ENCODE peak calls at places on chromosomes 12 and 14, in ten cellular contexts. U is BJ, D is sigmoid colon, X is IMR-90, L is colonic mucosa, N is foreskin fibroblast, Y is AG04450, J is uterus, O is suprapubic skin, Z is lower leg skin. I is an unnamed sample.

GRCh38 chr12:14993117-14993516 is 20.3 kb downstream of the PDE6H start:
- DNase-seq in U (no peak), D (no peak), X (peak), L (no peak), N (no peak), Y (no peak), J (no peak), O (no peak), Z (no peak), I (no peak)

GRCh38 chr12:121227294-121227693 is 17.4 kb downstream of the P2RX4 start:
- DNase-seq in U (no peak), D (no peak), X (no peak), L (peak), N (no peak), Y (no peak), J (no peak), O (no peak), Z (no peak), I (no peak)

GRCh38 chr12:11688831-11689230 is 39.4 kb downstream of the ETV6 start:
- DNase-seq in U (no peak), D (no peak), X (peak), L (no peak), N (no peak), Y (no peak), J (no peak), O (no peak), Z (peak), I (peak)

GRCh38 chr14:57066887-57067513 is 201.7 kb downstream of the EXOC5 start:
- DNase-seq in U (no peak), D (no peak), X (peak), L (peak), N (no peak), Y (no peak), J (no peak), O (no peak), Z (no peak), I (no peak)

GRCh38 chr12:32988982-32989381 is 92.4 kb upstream of the PKP2 start:
- DNase-seq in U (no peak), D (no peak), X (no peak), L (no peak), N (no peak), Y (no peak), J (no peak), O (no peak), Z (no peak), I (no peak)

GRCh38 chr14:61380984-61381383 is 59.6 kb downstream of the PRKCH start:
- DNase-seq in U (no peak), D (no peak), X (no peak), L (no peak), N (no peak), Y (no peak), J (no peak), O (no peak), Z (no peak), I (no peak)

GRCh38 chr12:71460850-71461609 is 21.4 kb downstream of the LGR5 start:
- DNase-seq in U (no peak), D (no peak), X (no peak), L (no peak), N (no peak), Y (no peak), J (no peak), O (no peak), Z (no peak), I (no peak)

GRCh38 chr14:51643137-51643536 is 8.6 kb upstream of the FRMD6 start:
- DNase-seq in U (peak), D (no peak), X (peak), L (no peak), N (peak), Y (no peak), J (no peak), O (no peak), Z (no peak), I (peak)

GRCh38 chr12:76158518-76159321 is 74.2 kb upstream of the NAP1L1 start:
- DNase-seq in U (peak), D (peak), X (peak), L (peak), N (peak), Y (peak), J (no peak), O (no peak), Z (peak), I (peak)

GRCh38 chr14:64213079-64213478 is 81.1 kb downstream of the ESR2 start:
- DNase-seq in U (no peak), D (no peak), X (peak), L (no peak), N (no peak), Y (no peak), J (no peak), O (no peak), Z (no peak), I (no peak)

GRCh38 chr12:127599441-127599840 is 667.5 kb upstream of the TMEM132C start:
- DNase-seq in U (no peak), D (no peak), X (no peak), L (no peak), N (no peak), Y (no peak), J (no peak), O (no peak), Z (no peak), I (no peak)

GRCh38 chr14:63362305-63362914 is 43.7 kb upstream of the GPHB5 start:
- DNase-seq in U (no peak), D (no peak), X (no peak), L (peak), N (no peak), Y (no peak), J (no peak), O (no peak), Z (no peak), I (no peak)

GRCh38 chr14:54730156-54730961 is 163.4 kb downstream of the SAMD4A start:
- DNase-seq in U (peak), D (no peak), X (peak), L (no peak), N (peak), Y (no peak), J (peak), O (no peak), Z (no peak), I (peak)

GRCh38 chr14:44798386-44799242 is 163.1 kb downstream of the KLHL28 start:
- DNase-seq in U (no peak), D (no peak), X (no peak), L (no peak), N (no peak), Y (no peak), J (no peak), O (no peak), Z (no peak), I (no peak)

GRCh38 chr12:79546461-79547043 is 144.2 kb downstream of the PAWR start:
- DNase-seq in U (peak), D (no peak), X (no peak), L (no peak), N (no peak), Y (no peak), J (no peak), O (no peak), Z (no peak), I (no peak)

DNA sequence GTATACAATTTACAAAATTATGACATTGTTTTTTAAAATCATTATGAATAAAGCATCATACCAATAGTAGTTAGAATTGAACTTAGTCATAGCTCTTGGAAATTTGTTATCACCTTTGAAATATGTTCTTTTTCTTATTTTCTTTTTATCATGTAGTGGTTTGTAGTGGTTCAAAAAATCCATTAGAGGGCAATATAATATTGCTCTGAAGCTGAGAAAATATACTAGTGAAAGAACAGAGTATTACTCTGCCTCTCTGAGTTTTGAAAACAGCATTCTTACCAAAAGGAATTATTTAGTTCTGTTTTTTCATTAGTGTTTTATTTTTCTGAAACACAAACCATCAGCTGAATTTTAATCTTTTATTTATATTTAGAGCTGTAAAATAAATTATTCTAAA is 76.2 kb downstream of the PDZRN4 start:
- DNase-seq in U (no peak), D (no peak), X (no peak), L (no peak), N (no peak), Y (no peak), J (no peak), O (no peak), Z (no peak), I (no peak)
- TF ChIP-seq CTCF in U (peak), D (peak), X (peak), L (no peak), N (peak), Y (peak), J (no peak), O (no peak), Z (no peak), I (no peak)

GRCh38 chr12:53222170-53223005 is 9.6 kb downstream of the RARG start:
- DNase-seq in U (no peak), D (no peak), X (no peak), L (no peak), N (no peak), Y (no peak), J (no peak), O (no peak), Z (no peak), I (no peak)
- H3K4me3 ChIP-seq in U (peak), D (peak), X (peak), L (peak), N (peak), Y (peak), J (peak), O (peak), Z (no peak), I (peak)

GRCh38 chr12:123282111-123282510 is 10.5 kb upstream of the CDK2AP1 start:
- DNase-seq in U (no peak), D (no peak), X (no peak), L (no peak), N (no peak), Y (no peak), J (no peak), O (peak), Z (no peak), I (no peak)
- TF ChIP-seq CTCF in U (no peak), D (no peak), X (no peak), L (no peak), N (no peak), Y (no peak), J (no peak), O (no peak), Z (no peak), I (no peak)

GRCh38 chr12:25248732-25249131 is 2.0 kb downstream of the KRAS start:
- DNase-seq in U (no peak), D (no peak), X (no peak), L (no peak), N (no peak), Y (no peak), J (no peak), O (no peak), Z (no peak), I (no peak)
- H3K4me3 ChIP-seq in U (no peak), D (no peak), X (no peak), L (no peak), N (no peak), Y (no peak), J (no peak), O (no peak), Z (no peak), I (no peak)

GRCh38 chr14:105978618-105979295 is 452.4 kb downstream of the TMEM121 start:
- DNase-seq in U (no peak), D (no peak), X (no peak), L (no peak), N (no peak), Y (no peak), J (no peak), O (no peak), Z (peak), I (no peak)

GRCh38 chr14:105979446-105979845 is 453.1 kb downstream of the TMEM121 start:
- DNase-seq in U (no peak), D (no peak), X (no peak), L (no peak), N (no peak), Y (no peak), J (no peak), O (no peak), Z (no peak), I (no peak)

GRCh38 chr14:105980224-105980623 is 453.8 kb downstream of the TMEM121 start:
- DNase-seq in U (no peak), D (no peak), X (no peak), L (no peak), N (no peak), Y (no peak), J (no peak), O (no peak), Z (peak), I (no peak)

GRCh38 chr14:105986896-105987284 is 460.5 kb downstream of the TMEM121 start:
- DNase-seq in U (no peak), D (no peak), X (no peak), L (no peak), N (no peak), Y (no peak), J (no peak), O (no peak), Z (no peak), I (no peak)

DNA sequence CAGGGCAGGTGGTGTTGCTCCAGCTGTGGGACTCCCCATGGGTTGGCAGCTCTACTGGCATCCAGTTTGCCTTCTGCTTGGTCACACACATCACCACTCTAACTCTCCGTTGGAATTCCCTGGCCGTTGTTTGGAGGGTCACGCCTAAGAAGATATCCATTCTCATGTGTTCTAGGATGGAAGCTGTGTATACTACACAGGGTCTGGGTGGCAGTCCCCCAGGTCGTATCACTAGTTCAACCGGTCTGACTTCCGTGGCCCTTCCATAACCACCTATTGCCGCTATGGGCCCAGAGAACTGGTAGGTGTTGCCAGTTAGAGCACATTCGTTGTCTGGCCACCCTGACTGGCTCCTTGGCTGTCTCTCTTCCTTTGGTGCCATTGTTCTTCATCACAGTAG is 456.3 kb downstream of the TMEM121 start:
- DNase-seq in U (no peak), D (no peak), X (no peak), L (no peak), N (no peak), Y (no peak), J (no peak), O (no peak), Z (peak), I (no peak)
- TF ChIP-seq CTCF in U (no peak), D (no peak), X (no peak), L (no peak), N (no peak), Y (no peak), J (no peak), O (no peak), Z (no peak), I (no peak)

DNA sequence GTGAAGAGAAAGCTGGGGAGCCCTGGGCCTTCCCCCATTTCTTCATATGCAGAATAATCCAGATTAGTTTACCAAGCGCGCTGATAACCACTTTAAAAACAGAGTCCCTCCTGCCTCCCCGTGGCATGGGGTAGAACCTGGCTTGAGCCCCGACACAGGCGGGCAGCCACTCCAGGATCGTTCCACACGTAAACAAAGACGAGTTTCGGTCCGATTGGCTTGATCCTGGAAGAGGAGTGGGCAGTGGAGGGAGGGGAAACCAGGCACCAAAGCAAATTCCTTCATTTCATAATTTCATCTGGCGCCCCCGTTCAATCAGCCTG is 909 bp upstream of the GPRC5A start:
- DNase-seq in U (no peak), D (no peak), X (peak), L (peak), N (no peak), Y (no peak), J (peak), O (no peak), Z (no peak), I (no peak)
- H3K4me3 ChIP-seq in U (peak), D (peak), X (peak), L (peak), N (peak), Y (peak), J (peak), O (peak), Z (no peak), I (peak)

GRCh38 chr14:75294649-75295033 is 16.0 kb downstream of the FOS start:
- DNase-seq in U (no peak), D (peak), X (no peak), L (no peak), N (no peak), Y (no peak), J (no peak), O (no peak), Z (no peak), I (no peak)
- TF ChIP-seq CTCF in U (peak), D (no peak), X (peak), L (no peak), N (peak), Y (peak), J (no peak), O (no peak), Z (no peak), I (peak)

GRCh38 chr12:52078276-52078675 is 1.2 kb upstream of the SMIM41 start:
- DNase-seq in U (no peak), D (no peak), X (no peak), L (no peak), N (no peak), Y (no peak), J (no peak), O (no peak), Z (no peak), I (no peak)

GRCh38 chr12:52082026-52082667 is 2.6 kb downstream of the SMIM41 start:
- DNase-seq in U (no peak), D (peak), X (peak), L (no peak), N (peak), Y (no peak), J (peak), O (no peak), Z (no peak), I (no peak)

GRCh38 chr12:52080403-52081201 is 1.1 kb downstream of the SMIM41 start:
- DNase-seq in U (no peak), D (peak), X (no peak), L (no peak), N (no peak), Y (no peak), J (no peak), O (no peak), Z (no peak), I (no peak)

GRCh38 chr12:52081263-52081733 is 1.8 kb downstream of the SMIM41 start:
- DNase-seq in U (no peak), D (peak), X (no peak), L (no peak), N (no peak), Y (no peak), J (no peak), O (no peak), Z (no peak), I (no peak)

DNA sequence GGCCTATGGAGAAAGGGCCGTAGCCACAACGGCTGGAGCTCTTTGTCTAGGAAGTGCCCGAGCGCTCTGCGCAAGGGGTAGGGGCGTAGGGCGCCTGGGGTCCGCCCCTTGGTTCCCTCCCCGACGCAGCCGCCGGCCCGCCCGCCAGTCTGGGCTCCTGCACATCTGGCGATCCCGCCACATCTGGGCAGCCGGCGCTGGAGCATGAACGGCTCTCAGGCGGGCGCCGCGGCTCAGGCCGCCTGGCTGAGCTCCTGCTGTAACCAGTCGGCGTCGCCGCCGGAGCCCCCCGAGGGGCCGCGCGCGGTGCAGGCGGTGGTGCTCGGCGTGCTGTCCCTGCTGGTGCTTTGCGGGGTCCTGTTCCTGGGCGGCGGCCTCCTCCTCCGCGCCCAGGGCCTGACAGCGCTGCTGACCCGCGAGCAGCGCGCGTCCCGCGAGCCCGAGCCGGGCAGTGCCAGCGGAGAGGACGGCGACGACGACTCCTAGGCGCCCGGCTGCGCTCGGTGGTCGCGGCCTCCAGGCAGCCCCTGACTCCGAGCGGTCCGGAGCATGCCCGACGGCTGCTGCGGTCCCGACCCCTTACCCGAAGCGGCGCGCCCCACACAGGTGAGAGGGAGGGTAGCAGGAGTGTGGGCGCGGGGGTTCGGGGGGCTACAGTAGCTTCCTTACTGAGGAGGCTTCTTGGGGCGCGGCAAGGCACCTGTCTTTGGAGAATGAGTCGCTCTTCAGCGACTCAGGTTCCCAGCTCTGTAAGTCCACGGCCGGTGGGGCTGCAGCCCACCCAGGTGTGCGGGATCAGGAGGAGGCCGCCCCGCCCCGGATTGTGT is at the start of gene SMIM41:
- DNase-seq in U (no peak), D (no peak), X (no peak), L (no peak), N (no peak), Y (no peak), J (no peak), O (no peak), Z (peak), I (no peak)
- H3K4me3 ChIP-seq in U (no peak), D (peak), X (no peak), L (peak), N (peak), Y (no peak), J (no peak), O (peak), Z (no peak), I (no peak)

DNA sequence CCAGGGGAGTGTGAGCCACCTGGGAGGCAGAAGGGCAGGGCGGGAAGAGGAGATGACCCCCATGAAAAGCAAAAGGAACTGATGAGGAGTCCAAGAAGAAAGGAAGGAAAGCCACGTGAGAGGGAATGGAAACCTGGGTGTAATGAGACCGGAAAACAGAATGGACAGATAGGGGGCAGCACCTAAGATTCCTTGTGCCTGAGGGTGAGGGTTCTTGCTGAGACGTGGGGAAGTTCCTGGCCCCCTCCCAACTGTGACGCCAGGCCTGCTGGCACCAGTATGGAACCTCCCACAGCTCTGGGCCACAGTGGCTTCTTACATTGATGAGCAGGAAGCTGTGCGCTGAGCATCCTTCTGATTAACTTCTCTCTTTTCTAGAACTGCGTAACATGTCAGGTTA is 30.8 kb downstream of the TTC7B start:
- DNase-seq in U (no peak), D (peak), X (no peak), L (peak), N (no peak), Y (no peak), J (peak), O (no peak), Z (peak), I (no peak)
- TF ChIP-seq CTCF in U (no peak), D (no peak), X (peak), L (no peak), N (no peak), Y (peak), J (no peak), O (no peak), Z (no peak), I (peak)

I was measured in AG09309.